ENCODE peak calls at places on chromosomes 4 and X, in four cellular contexts. D is activated CD4-positive, alpha-beta T cell treated with anti-CD3 and anti-CD28 coated beads, Interleukin-2, amount 50 U/mL, for 1 hour; F is left ventricle myocardium superior; B is EL. K is an unnamed sample.

GRCh38 chr4:76623217-76624060 is 188.4 kb downstream of the SHROOM3 start:
- DNase-seq in D (no peak), B (no peak), F (no peak), K (no peak)

GRCh38 chr4:185819144-185819543 is 7.2 kb upstream of the SORBS2 start:
- DNase-seq in D (no peak), F (no peak), B (no peak), K (no peak)

GRCh38 chr4:57233391-57233790 is 123.2 kb upstream of the IGFBP7 start:
- DNase-seq in B (peak; percentile 64), F (no peak), D (no peak), K (no peak)

GRCh38 chrX:20418379-20418778 is 151.7 kb upstream of the RPS6KA3 start:
- DNase-seq in D (no peak), F (no peak), B (no peak), K (no peak)

GRCh38 chr4:20254517-20255250 is 3.0 kb downstream of the SLIT2 start:
- DNase-seq in D (no peak), B (peak; percentile 56), F (peak; percentile 44), K (peak; percentile 62)

GRCh38 chr4:123170843-123171242 is 225.8 kb upstream of the SPRY1 start:
- DNase-seq in D (no peak), F (no peak), B (no peak), K (no peak)

GRCh38 chr4:80261989-80262600 is 4.4 kb upstream of the FGF5 start:
- DNase-seq in D (no peak), B (no peak), F (no peak), K (no peak)

GRCh38 chr4:10192331-10192730 is 75.7 kb upstream of the WDR1 start:
- DNase-seq in F (no peak), D (no peak), B (no peak), K (no peak)

GRCh38 chr4:164977243-164978164 is at the start of gene TRIM61:
- DNase-seq in B (peak; percentile 17), D (peak; percentile 31), F (peak; percentile 81), K (peak; percentile 80)

GRCh38 chrX:2264179-2265030 is 236.4 kb downstream of the DHRSX start:
- DNase-seq in D (no peak), F (no peak), B (no peak), K (no peak)

GRCh38 chr4:2472187-2472586 is 3.3 kb downstream of the RNF4 start:
- DNase-seq in B (peak; percentile 55), F (no peak), D (no peak), K (no peak)

GRCh38 chrX:11722304-11722703 is 35.7 kb upstream of the MSL3 start:
- DNase-seq in D (no peak), F (no peak), B (no peak), K (no peak)

GRCh38 chr4:55017406-55017805 is 108.0 kb downstream of the KDR start:
- DNase-seq in F (no peak), B (no peak), D (no peak), K (no peak)

GRCh38 chr4:58983887-58984286 is 1873.7 kb upstream of the IGFBP7 start:
- DNase-seq in F (no peak), D (no peak), B (no peak), K (no peak)

GRCh38 chr4:183905081-183905592 is at the start of gene STOX2:
- DNase-seq in B (peak; percentile 4), D (no peak), F (peak; percentile 92), K (peak; percentile 79)

GRCh38 chrX:33188286-33188685 is 23.1 kb downstream of the DMD start:
- DNase-seq in F (no peak), D (no peak), B (no peak), K (no peak)

GRCh38 chr4:186684220-186684619 is 39.4 kb downstream of the FAT1 start:
- DNase-seq in D (no peak), F (no peak), B (no peak), K (no peak)

GRCh38 chrX:134542485-134542884 is 82.5 kb downstream of the HPRT1 start:
- DNase-seq in F (no peak), D (no peak), B (peak; percentile 68), K (no peak)

GRCh38 chr4:40648742-40649281 is 19.1 kb upstream of the RBM47 start:
- DNase-seq in D (no peak), F (no peak), B (no peak), K (no peak)

GRCh38 chr4:82890602-82890912 is 396 bp downstream of the SEC31A start:
- DNase-seq in F (no peak), D (no peak), B (no peak), K (no peak)

GRCh38 chr4:40704073-40704472 is 45.7 kb upstream of the NSUN7 start:
- DNase-seq in D (no peak), F (no peak), B (no peak), K (no peak)

GRCh38 chr4:37439809-37440518 is 195.4 kb downstream of the NWD2 start:
- DNase-seq in B (no peak), F (no peak), D (no peak), K (no peak)

GRCh38 chr4:41297832-41298231 is 41.1 kb downstream of the UCHL1 start:
- DNase-seq in B (no peak), F (no peak), D (no peak), K (no peak)

GRCh38 chrX:153647461-153648357 is 706 bp downstream of the DUSP9 start:
- DNase-seq in D (no peak), B (no peak), F (no peak), K (no peak)

GRCh38 chrX:16436348-16437188 is 213.4 kb upstream of the S100G start:
- DNase-seq in D (peak; percentile 52), F (peak; percentile 53), B (peak; percentile 74), K (peak; percentile 73)

GRCh38 chrX:66915893-66916292 is 277.0 kb upstream of the EDA2R start:
- DNase-seq in B (no peak), F (no peak), D (no peak), K (no peak)

GRCh38 chr4:39970559-39971270 is 7.0 kb downstream of the PDS5A start:
- DNase-seq in D (no peak), B (peak; percentile 29), F (no peak), K (peak; percentile 17)

GRCh38 chrX:107610667-107611066 is 17.6 kb upstream of the PRPS1 start:
- DNase-seq in B (no peak), D (no peak), F (no peak), K (no peak)

GRCh38 chr4:37717575-37717974 is 31.4 kb upstream of the RELL1 start:
- DNase-seq in B (peak; percentile 72), D (no peak), F (no peak), K (no peak)

GRCh38 chr4:138190452-138190858 is 51.7 kb downstream of the SLC7A11 start:
- DNase-seq in F (no peak), B (no peak), D (no peak), K (no peak)

GRCh38 chrX:31199051-31199769 is 127.4 kb upstream of the FTHL17 start:
- DNase-seq in B (peak; percentile 53), D (no peak), F (no peak), K (no peak)

GRCh38 chr4:127509155-127509554 is 123.6 kb upstream of the INTU start:
- DNase-seq in D (no peak), B (peak; percentile 22), F (no peak), K (no peak)

GRCh38 chr4:56197387-56197786 is 189.9 kb downstream of the AASDH start:
- DNase-seq in B (no peak), D (no peak), F (no peak), K (no peak)

GRCh38 chr4:15234585-15235126 is 193.2 kb upstream of the C1QTNF7 start:
- DNase-seq in D (no peak), F (no peak), B (peak; percentile 96), K (no peak)

GRCh38 chrX:74104356-74105065 is 199.5 kb upstream of the ZCCHC13 start:
- DNase-seq in D (no peak), B (peak; percentile 64), F (no peak), K (no peak)

GRCh38 chr4:151808120-151808529 is 47.3 kb upstream of the GATB start:
- DNase-seq in B (peak; percentile 58), D (no peak), F (peak; percentile 31), K (no peak)

GRCh38 chr4:90419124-90419711 is 292.0 kb downstream of the CCSER1 start:
- DNase-seq in B (peak; percentile 0), F (no peak), D (no peak), K (no peak)

GRCh38 chrX:71095033-71095432 is 618 bp upstream of the FOXO4 start:
- DNase-seq in F (no peak), B (no peak), D (no peak), K (no peak)